ENCODE peak calls at places on chromosomes 3 and 15, in four cellular contexts. U is AG08396, G is HT1080, W is AG09309. J is an unnamed sample.

GRCh38 chr15:42014406-42014805 is 6.4 kb downstream of the PLA2G4E start:
- DNase-seq in U (no peak), G (no peak), W (no peak), J (no peak)

GRCh38 chr3:123346726-123347125 is 102.2 kb downstream of the ADCY5 start:
- DNase-seq in U (no peak), G (no peak), W (no peak), J (no peak)

GRCh38 chr3:46484911-46485696 is 12.7 kb upstream of the RTP3 start:
- DNase-seq in U (no peak), W (no peak), G (no peak), J (no peak)

GRCh38 chr3:141412936-141413354 is 44.6 kb downstream of the ZBTB38 start:
- DNase-seq in G (no peak), U (peak), W (peak), J (peak)

GRCh38 chr3:32106929-32107362 is 526 bp downstream of the GPD1L start:
- DNase-seq in U (peak), W (no peak), G (no peak), J (no peak)

GRCh38 chr15:80188293-80188692 is 35.5 kb downstream of the FAH start:
- DNase-seq in G (peak), W (no peak), U (no peak), J (no peak)

GRCh38 chr3:173659972-173660371 is 262.4 kb downstream of the NLGN1 start:
- DNase-seq in U (no peak), W (no peak), G (no peak), J (no peak)

GRCh38 chr3:125684199-125684598 is 88.9 kb upstream of the OSBPL11 start:
- DNase-seq in W (no peak), G (no peak), U (no peak), J (peak)

GRCh38 chr3:197456271-197457091 is 99.3 kb downstream of the BDH1 start:
- DNase-seq in G (no peak), U (peak), W (peak), J (peak)

GRCh38 chr3:73546961-73547360 is 77.8 kb downstream of the PDZRN3 start:
- DNase-seq in G (peak), U (peak), W (peak), J (peak)

GRCh38 chr15:28013480-28013879 is 85.6 kb downstream of the OCA2 start:
- DNase-seq in U (no peak), G (no peak), W (no peak), J (no peak)

GRCh38 chr3:27717200-27717852 is 4.8 kb downstream of the EOMES start:
- DNase-seq in G (no peak), U (no peak), W (no peak), J (no peak)

GRCh38 chr15:48914717-48915116 is 36.8 kb downstream of the EID1 start:
- DNase-seq in G (no peak), U (no peak), W (no peak), J (no peak)

GRCh38 chr15:69298697-69299441 is at the start of gene PAQR5:
- DNase-seq in W (no peak), U (peak), G (peak), J (peak)

GRCh38 chr3:116443096-116443793 is 2.0 kb downstream of the LSAMP start:
- DNase-seq in W (no peak), U (no peak), G (no peak), J (no peak)

GRCh38 chr15:37981781-37982180 is 47.3 kb downstream of the TMCO5A start:
- DNase-seq in G (peak), U (no peak), W (peak), J (peak)

GRCh38 chr3:113698891-113699465 is 2.5 kb upstream of the USF3 start:
- DNase-seq in W (no peak), G (no peak), U (peak), J (peak)